ENCODE peak calls at places on chromosomes 4 and X, in six cellular contexts. One of them, this sample, is unnamed.

GRCh38 chr4:42492977-42493376 is 95.7 kb downstream of the SHISA3 start:
- DNase-seq in CD4-positive, alpha-beta T cell: no peak
- DNase-seq in WTC11: no peak
- DNase-seq in AG08396: no peak
- DNase-seq in D341Med: no peak
- DNase-seq in IMR-90: no peak
- DNase-seq in this sample: no peak

GRCh38 chrX:96685205-96686099 is 810 bp downstream of the DIAPH2 start:
- DNase-seq in CD4-positive, alpha-beta T cell: peak
- DNase-seq in WTC11: peak
- DNase-seq in AG08396: peak
- DNase-seq in D341Med: peak
- DNase-seq in IMR-90: peak
- DNase-seq in this sample: peak

GRCh38 chr4:16692021-16692420 is 206.4 kb downstream of the LDB2 start:
- DNase-seq in CD4-positive, alpha-beta T cell: no peak
- DNase-seq in WTC11: no peak
- DNase-seq in AG08396: no peak
- DNase-seq in D341Med: no peak
- DNase-seq in IMR-90: peak
- DNase-seq in this sample: peak

GRCh38 chrX:17496407-17496806 is 121.4 kb downstream of the NHS start:
- DNase-seq in CD4-positive, alpha-beta T cell: no peak
- DNase-seq in WTC11: no peak
- DNase-seq in AG08396: no peak
- DNase-seq in D341Med: no peak
- DNase-seq in IMR-90: no peak
- DNase-seq in this sample: no peak

GRCh38 chr4:98758182-98758581 is 99.8 kb upstream of the TSPAN5 start:
- DNase-seq in CD4-positive, alpha-beta T cell: no peak
- DNase-seq in WTC11: no peak
- DNase-seq in AG08396: no peak
- DNase-seq in D341Med: no peak
- DNase-seq in IMR-90: no peak
- DNase-seq in this sample: no peak

GRCh38 chrX:16786791-16787735 is 797 bp downstream of the TXLNG start:
- DNase-seq in CD4-positive, alpha-beta T cell: peak
- DNase-seq in WTC11: peak
- DNase-seq in AG08396: peak
- DNase-seq in D341Med: peak
- DNase-seq in IMR-90: no peak
- DNase-seq in this sample: peak

GRCh38 chrX:119194631-119195030 is 41.5 kb upstream of the PGRMC1 start:
- DNase-seq in CD4-positive, alpha-beta T cell: no peak
- DNase-seq in WTC11: no peak
- DNase-seq in AG08396: no peak
- DNase-seq in D341Med: no peak
- DNase-seq in IMR-90: no peak
- DNase-seq in this sample: peak

GRCh38 chr4:151322565-151322964 is 2.8 kb downstream of the SH3D19 start:
- DNase-seq in CD4-positive, alpha-beta T cell: no peak
- DNase-seq in WTC11: no peak
- DNase-seq in AG08396: no peak
- DNase-seq in D341Med: no peak
- DNase-seq in IMR-90: no peak
- DNase-seq in this sample: peak

GRCh38 chr4:184728858-184729257 is 5.0 kb downstream of the CENPU start:
- DNase-seq in CD4-positive, alpha-beta T cell: no peak
- DNase-seq in WTC11: no peak
- DNase-seq in AG08396: no peak
- DNase-seq in D341Med: no peak
- DNase-seq in IMR-90: peak
- DNase-seq in this sample: no peak

GRCh38 chrX:87663421-87663820 is 145.8 kb downstream of the KLHL4 start:
- DNase-seq in CD4-positive, alpha-beta T cell: no peak
- DNase-seq in WTC11: no peak
- DNase-seq in AG08396: no peak
- DNase-seq in D341Med: no peak
- DNase-seq in IMR-90: no peak
- DNase-seq in this sample: no peak

This sample was measured in EH.